ENCODE peak calls at places on chromosome 5, in seven cellular contexts. W is A549; A is T-helper 1 cell; F is stimulated activated CD4-positive, alpha-beta T cell treated with anti-CD3 and anti-CD28 coated beads, Interleukin-2, amount 100 ng/mL, for 48 hours; V is T-cell; T is GM04504; L is Right ventricle myocardium inferior. B is an unnamed sample.

GRCh38 chr5:19655587-19655986 is 332.4 kb downstream of the CDH18 start:
- DNase-seq in V (no peak), W (no peak), A (no peak), L (no peak), F (no peak), T (no peak), B (no peak)

GRCh38 chr5:75729321-75729720 is 12.1 kb upstream of the POC5 start:
- DNase-seq in L (no peak), F (no peak), W (no peak), V (no peak), A (no peak), T (no peak), B (no peak)

GRCh38 chr5:178469975-178470692 is 120.1 kb downstream of the COL23A1 start:
- DNase-seq in W (no peak), F (no peak), A (no peak), V (no peak), T (no peak), L (no peak), B (no peak)

GRCh38 chr5:98938459-98938858 is 9.7 kb upstream of the CHD1 start:
- DNase-seq in A (no peak), F (no peak), T (peak), V (no peak), W (peak), L (no peak), B (no peak)

GRCh38 chr5:39341934-39342333 is 22.4 kb downstream of the C9 start:
- DNase-seq in A (no peak), W (no peak), F (no peak), T (no peak), L (no peak), V (no peak), B (no peak)

GRCh38 chr5:134184155-134185135 is 7.7 kb upstream of the SKP1 start:
- DNase-seq in W (peak), F (peak), A (peak), V (peak), T (no peak), L (peak), B (peak)

GRCh38 chr5:173302546-173303155 is 25.6 kb downstream of the STC2 start:
- DNase-seq in F (no peak), L (no peak), V (no peak), T (peak), A (no peak), W (peak), B (no peak)

GRCh38 chr5:176360894-176361436 is 599 bp downstream of the KIAA1191 start:
- DNase-seq in F (no peak), L (no peak), A (no peak), W (no peak), V (no peak), T (no peak), B (no peak)

GRCh38 chr5:42745426-42745825 is 11.2 kb upstream of the CCDC152 start:
- DNase-seq in W (peak), V (no peak), F (no peak), A (no peak), L (no peak), T (no peak), B (no peak)

GRCh38 chr5:135310328-135310989 is 88.6 kb downstream of the MACROH2A1 start:
- DNase-seq in F (no peak), V (no peak), W (no peak), T (peak), L (no peak), A (no peak), B (no peak)

GRCh38 chr5:177980776-177981175 is 15.3 kb downstream of the PROP1 start:
- DNase-seq in L (no peak), V (no peak), A (no peak), W (no peak), F (no peak), T (no peak), B (no peak)

B was measured in CD8-positive, alpha-beta memory T cell.